ENCODE peak calls at places on chromosomes 2 and 18, in nine cellular contexts. F is neuronal stem cell; C is sigmoid colon; H is MM.1S; K is body of pancreas; X is heart left ventricle; R is CD8-positive, alpha-beta T cell; Z is suprapubic skin; U is adipocyte. Q is an unnamed sample.
A peak's percentile ranks its signal among the peaks of the same experiment; 100 is the strongest.

GRCh38 chr2:228065686-228066085 is 115.8 kb downstream of the SPHKAP start:
- DNase-seq in Z (no peak), R (no peak), H (no peak), X (no peak), U (no peak), K (no peak), C (no peak), F (no peak), Q (no peak)

GRCh38 chr2:10331702-10332401 is 29.1 kb downstream of the HPCAL1 start:
- DNase-seq in K (peak; percentile 62), C (no peak), Z (no peak), X (no peak), H (no peak), R (peak; percentile 62), F (no peak), U (no peak), Q (no peak)

GRCh38 chr2:191432121-191432520 is 186.9 kb downstream of the MYO1B start:
- DNase-seq in U (no peak), F (no peak), R (no peak), H (no peak), C (no peak), Z (no peak), X (no peak), K (no peak), Q (no peak)

GRCh38 chr2:214604861-214605260 is 194.0 kb downstream of the VWC2L start:
- DNase-seq in Z (no peak), X (no peak), F (no peak), C (no peak), H (no peak), U (peak; percentile 59), K (no peak), R (no peak), Q (no peak)

GRCh38 chr2:112031473-112031872 is 23.6 kb upstream of the TMEM87B start:
- DNase-seq in R (no peak), Z (no peak), F (no peak), U (peak; percentile 45), C (peak; percentile 69), X (no peak), K (peak; percentile 33), H (peak; percentile 80), Q (no peak)

GRCh38 chr2:32922466-32922865 is 24.3 kb upstream of the LTBP1 start:
- DNase-seq in Z (no peak), X (no peak), R (no peak), U (no peak), K (no peak), C (no peak), F (no peak), H (no peak), Q (no peak)

GRCh38 chr18:55317322-55317721 is 270.7 kb downstream of the TCF4 start:
- DNase-seq in R (no peak), U (no peak), H (no peak), F (no peak), X (no peak), K (no peak), Z (no peak), C (no peak), Q (no peak)

GRCh38 chr2:15674637-15675455 is 83.2 kb downstream of the DDX1 start:
- DNase-seq in R (no peak), X (no peak), C (no peak), K (no peak), F (no peak), H (no peak), U (no peak), Z (no peak), Q (no peak)

GRCh38 chr2:152418688-152419087 is 83.7 kb downstream of the FMNL2 start:
- DNase-seq in X (no peak), K (peak; percentile 38), R (no peak), U (no peak), H (peak; percentile 13), F (no peak), Z (no peak), C (no peak), Q (no peak)
- H3K4me1 ChIP-seq in X (peaks cover 9% of the 10 kb centered on the region), K (peaks cover 43% of the 10 kb centered on the region), R (no peaks in the 10 kb centered on the region), U (peaks cover 27% of the 10 kb centered on the region), H (peaks cover 4% of the 10 kb centered on the region), F (peaks cover 10% of the 10 kb centered on the region), Z (peaks cover 23% of the 10 kb centered on the region), C (peaks cover 26% of the 10 kb centered on the region), Q (peaks cover 9% of the 10 kb centered on the region)

DNA sequence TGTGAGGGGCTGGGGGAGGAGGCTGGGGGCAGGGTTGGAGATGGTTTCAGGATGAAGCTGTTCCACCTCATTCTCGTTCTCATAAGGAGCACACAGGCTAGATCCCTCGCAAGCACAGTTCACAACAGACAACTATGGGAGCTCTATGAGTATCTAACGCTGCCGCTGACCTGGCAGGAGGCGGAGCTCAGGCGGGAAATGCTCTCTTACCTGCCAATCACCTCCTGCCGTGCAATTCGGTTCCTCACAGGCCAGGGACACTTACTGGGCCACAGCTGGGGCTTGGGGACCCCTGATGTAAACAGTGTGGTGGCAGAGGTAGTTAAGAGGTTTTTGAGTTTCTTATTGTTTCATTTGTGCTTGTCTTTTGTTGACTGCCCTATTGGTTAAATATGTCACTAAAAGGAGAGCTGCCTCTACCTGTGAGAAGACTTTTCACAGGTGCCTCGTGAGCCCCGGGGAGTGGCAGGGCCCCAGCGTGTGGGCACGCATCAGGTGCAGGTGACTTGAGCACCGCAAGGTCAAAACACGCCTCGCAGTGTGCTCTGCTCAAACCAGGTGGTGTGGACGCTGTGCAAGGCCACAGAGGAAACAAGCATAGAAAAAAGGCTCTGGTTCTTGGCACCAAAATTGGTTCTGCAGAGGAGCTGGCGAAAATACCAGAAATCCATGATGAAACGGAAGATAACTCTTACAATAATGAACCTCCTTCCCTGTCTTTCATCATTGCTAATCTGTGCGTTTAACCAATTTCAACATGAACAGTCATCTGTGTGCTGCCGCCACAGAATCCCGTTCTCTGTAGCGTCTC is 10.2 kb downstream of the MLPH start:
- DNase-seq in R (no peak), U (no peak), C (no peak), K (no peak), Z (peak; percentile 60), X (no peak), F (no peak), H (no peak), Q (no peak)
- H3K4me3 ChIP-seq in R (no peak overlapping the region), U (peak overlapping the region; percentile 47), C (no peak overlapping the region), K (no peak overlapping the region), Z (no peak overlapping the region), X (no peak overlapping the region), F (no peak overlapping the region), H (no peak overlapping the region), Q (no peak overlapping the region)

GRCh38 chr2:102527086-102527485 is 54.1 kb downstream of the SLC9A4 start:
- DNase-seq in K (no peak), R (no peak), F (no peak), X (no peak), H (no peak), U (no peak), Z (no peak), C (no peak), Q (no peak)
- H3K4me1 ChIP-seq in K (no peaks in the 10 kb centered on the region), R (no peaks in the 10 kb centered on the region), F (no peaks in the 10 kb centered on the region), X (no peaks in the 10 kb centered on the region), H (no peaks in the 10 kb centered on the region), U (no peaks in the 10 kb centered on the region), Z (no peaks in the 10 kb centered on the region), C (no peaks in the 10 kb centered on the region), Q (no peaks in the 10 kb centered on the region)

GRCh38 chr2:118086024-118086633 is 2.1 kb upstream of the INSIG2 start:
- DNase-seq in C (no peak), H (no peak), U (no peak), F (no peak), Z (no peak), R (no peak), K (no peak), X (no peak), Q (no peak)
- H3K4me3 ChIP-seq in C (no peak overlapping the region), H (no peak overlapping the region), U (no peak overlapping the region), F (no peak overlapping the region), Z (no peak overlapping the region), R (no peak overlapping the region), K (no peak overlapping the region), X (no peak overlapping the region), Q (no peak overlapping the region)

GRCh38 chr2:138428710-138429440 is 72.7 kb upstream of the SPOPL start:
- DNase-seq in R (no peak), U (no peak), H (no peak), F (no peak), Z (no peak), C (no peak), K (no peak), X (no peak), Q (no peak)
- H3K4me1 ChIP-seq in R (no peaks in the 10 kb centered on the region), U (no peaks in the 10 kb centered on the region), H (no peaks in the 10 kb centered on the region), F (no peaks in the 10 kb centered on the region), Z (peaks cover 6% of the 10 kb centered on the region), C (no peaks in the 10 kb centered on the region), K (no peaks in the 10 kb centered on the region), X (no peaks in the 10 kb centered on the region), Q (no peaks in the 10 kb centered on the region)

DNA sequence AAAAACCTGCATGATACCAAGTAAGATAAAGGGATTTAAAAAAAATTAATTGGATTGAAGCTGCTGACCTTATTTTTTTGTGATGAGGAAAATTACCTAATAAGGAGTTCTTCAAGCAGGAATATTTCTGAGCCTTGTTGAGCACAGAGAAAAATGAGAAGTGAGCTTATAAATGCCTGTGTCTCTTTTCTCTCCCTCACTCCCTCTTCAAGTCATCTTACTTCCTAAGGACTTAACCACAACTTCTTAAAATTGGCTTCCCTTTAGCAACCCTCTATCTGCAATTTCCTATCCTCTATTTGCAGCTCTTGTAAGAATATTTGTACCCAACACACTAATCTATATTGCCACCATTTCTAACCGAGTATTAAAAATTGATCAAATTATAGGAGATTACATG is 135.9 kb upstream of the NRP2 start:
- DNase-seq in C (no peak), K (no peak), X (no peak), U (no peak), Z (no peak), R (no peak), H (no peak), F (no peak), Q (no peak)
- H3K4me3 ChIP-seq in C (no peak overlapping the region), K (no peak overlapping the region), X (no peak overlapping the region), U (no peak overlapping the region), Z (no peak overlapping the region), R (no peak overlapping the region), H (no peak overlapping the region), F (no peak overlapping the region), Q (no peak overlapping the region)